ENCODE peak calls at places on chromosome 16, in eight cellular contexts. Q, Y, A, J, X, W, I and G are unnamed samples.

GRCh38 chr16:85447657-85448313 is 165.3 kb upstream of the GSE1 start:
- DNase-seq in Q (no peak), Y (no peak), A (no peak), J (no peak), X (no peak), W (no peak), I (no peak), G (no peak)

GRCh38 chr16:87790278-87791023 is 24.7 kb upstream of the KLHDC4 start:
- DNase-seq in Q (no peak), Y (no peak), A (peak), J (peak), X (no peak), W (no peak), I (peak), G (no peak)

GRCh38 chr16:68529931-68530667 is 9.0 kb upstream of the ZFP90 start:
- DNase-seq in Q (peak), Y (peak), A (peak), J (peak), X (peak), W (peak), I (peak), G (peak)

GRCh38 chr16:89054261-89054661 is 39.4 kb upstream of the ACSF3 start:
- DNase-seq in Q (no peak), Y (no peak), A (no peak), J (no peak), X (no peak), W (no peak), I (no peak), G (no peak)

GRCh38 chr16:46591257-46591656 is 29.9 kb downstream of the SHCBP1 start:
- DNase-seq in Q (no peak), Y (no peak), A (no peak), J (no peak), X (no peak), W (no peak), I (no peak), G (no peak)

GRCh38 chr16:84795338-84796053 is 24.3 kb upstream of the CRISPLD2 start:
- DNase-seq in Q (no peak), Y (peak), A (peak), J (peak), X (peak), W (peak), I (no peak), G (no peak)

GRCh38 chr16:27097671-27098275 is 31.0 kb downstream of the C16orf82 start:
- DNase-seq in Q (no peak), Y (no peak), A (no peak), J (peak), X (peak), W (peak), I (no peak), G (no peak)

GRCh38 chr16:84726670-84727467 is 27.1 kb downstream of the USP10 start:
- DNase-seq in Q (no peak), Y (peak), A (peak), J (peak), X (no peak), W (no peak), I (no peak), G (no peak)

GRCh38 chr16:30186782-30187555 is 3.6 kb downstream of the CORO1A start:
- DNase-seq in Q (peak), Y (peak), A (peak), J (peak), X (peak), W (peak), I (peak), G (peak)

GRCh38 chr16:84391151-84391873 is 23.0 kb downstream of the ATP2C2 start:
- DNase-seq in Q (no peak), Y (no peak), A (no peak), J (no peak), X (peak), W (peak), I (no peak), G (no peak)

GRCh38 chr16:67177743-67178699 is 5.7 kb downstream of the MATCAP1 start:
- DNase-seq in Q (peak), Y (peak), A (peak), J (peak), X (peak), W (peak), I (peak), G (no peak)

GRCh38 chr16:81799138-81799504 is 20.0 kb downstream of the PLCG2 start:
- DNase-seq in Q (no peak), Y (no peak), A (no peak), J (no peak), X (no peak), W (no peak), I (no peak), G (no peak)

GRCh38 chr16:81796585-81797346 is 17.7 kb downstream of the PLCG2 start:
- DNase-seq in Q (no peak), Y (no peak), A (no peak), J (no peak), X (peak), W (no peak), I (no peak), G (no peak)

GRCh38 chr16:81796035-81796434 is 16.9 kb downstream of the PLCG2 start:
- DNase-seq in Q (no peak), Y (no peak), A (no peak), J (no peak), X (no peak), W (no peak), I (no peak), G (peak)

GRCh38 chr16:81797443-81797842 is 18.4 kb downstream of the PLCG2 start:
- DNase-seq in Q (no peak), Y (no peak), A (no peak), J (no peak), X (no peak), W (no peak), I (no peak), G (no peak)

GRCh38 chr16:81798311-81799137 is 19.4 kb downstream of the PLCG2 start:
- DNase-seq in Q (no peak), Y (peak), A (no peak), J (no peak), X (no peak), W (no peak), I (no peak), G (no peak)
- TF ChIP-seq CTCF in Q (peak), Y (peak), A (no peak), J (no peak), X (no peak), W (no peak), I (no peak), G (no peak)

GRCh38 chr16:57939872-57940224 is 31.1 kb downstream of the CNGB1 start:
- DNase-seq in Q (no peak), Y (no peak), A (no peak), J (no peak), X (no peak), W (no peak), I (no peak), G (no peak)

GRCh38 chr16:57940382-57940966 is 30.5 kb downstream of the CNGB1 start:
- DNase-seq in Q (no peak), Y (no peak), A (no peak), J (no peak), X (no peak), W (no peak), I (no peak), G (no peak)

GRCh38 chr16:57938484-57938883 is 32.4 kb downstream of the CNGB1 start:
- DNase-seq in Q (no peak), Y (no peak), A (no peak), J (no peak), X (no peak), W (no peak), I (no peak), G (no peak)

GRCh38 chr16:57937861-57938260 is 33.1 kb downstream of the CNGB1 start:
- DNase-seq in Q (no peak), Y (no peak), A (no peak), J (no peak), X (no peak), W (no peak), I (no peak), G (no peak)

GRCh38 chr16:57938936-57939871 is 31.7 kb downstream of the CNGB1 start:
- DNase-seq in Q (peak), Y (no peak), A (no peak), J (peak), X (peak), W (peak), I (no peak), G (no peak)
- H3K27ac ChIP-seq in Q (no peak), Y (no peak), A (no peak), J (peak), X (peak), W (no peak), I (no peak), G (no peak)

DNA sequence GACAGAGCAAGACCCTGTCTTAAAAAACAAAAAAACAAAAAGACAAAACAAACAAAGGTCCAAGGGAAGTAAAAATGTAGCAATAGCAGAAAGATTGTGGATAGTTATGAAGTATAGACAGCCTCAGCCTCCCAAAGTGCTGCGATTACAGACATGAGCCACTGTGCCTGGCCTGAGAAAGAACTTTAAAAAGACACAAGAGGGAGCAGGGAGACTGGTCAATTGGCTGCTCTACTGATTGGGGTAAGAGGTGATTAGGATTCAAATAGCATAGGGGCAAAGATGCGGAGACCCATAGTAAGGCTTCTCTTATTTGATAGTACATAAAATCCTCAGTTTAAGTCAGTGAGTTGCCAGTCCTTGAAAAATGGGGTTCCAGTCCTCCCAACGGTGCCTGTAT is 518.2 kb upstream of the GOT2 start:
- DNase-seq in Q (no peak), Y (peak), A (no peak), J (no peak), X (no peak), W (no peak), I (no peak), G (no peak)
- H3K4me3 ChIP-seq in Q (no peak), Y (no peak), A (no peak), J (no peak), X (no peak), W (no peak), I (no peak), G (no peak)

DNA sequence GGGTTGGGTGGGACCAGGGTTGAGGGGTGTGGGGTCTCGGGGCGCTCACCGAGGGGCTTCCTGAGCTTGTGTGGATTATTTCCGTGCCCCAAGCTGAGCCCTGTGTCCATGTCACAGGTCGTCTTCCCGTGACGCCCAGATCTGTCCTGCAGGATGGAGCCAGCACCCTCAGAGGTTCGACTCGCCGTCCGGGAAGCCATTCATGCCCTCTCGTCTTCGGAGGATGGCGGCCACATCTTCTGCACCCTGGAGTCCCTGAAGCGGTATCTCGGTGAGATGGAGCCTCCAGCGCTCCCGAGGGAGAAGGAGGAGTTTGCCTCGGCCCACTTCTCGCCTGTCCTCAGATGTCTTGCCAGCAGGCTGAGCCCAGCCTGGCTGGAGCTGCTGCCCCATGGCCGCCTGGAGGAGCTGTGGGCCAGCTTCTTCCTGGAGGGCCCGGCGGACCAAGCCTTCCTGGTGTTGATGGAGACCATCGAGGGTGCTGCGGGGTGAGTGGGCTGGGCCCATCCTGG is 1.0 kb downstream of the TELO2 start:
- DNase-seq in Q (peak), Y (peak), A (peak), J (peak), X (no peak), W (peak), I (peak), G (no peak)
- TF ChIP-seq CTCF in Q (peak), Y (peak), A (peak), J (peak), X (peak), W (peak), I (peak), G (peak)

GRCh38 chr16:14072360-14072759 is 1.2 kb downstream of the MRTFB start:
- DNase-seq in Q (no peak), Y (no peak), A (no peak), J (no peak), X (no peak), W (no peak), I (no peak), G (no peak)
- H3K27ac ChIP-seq in Q (no peak), Y (no peak), A (peak), J (peak), X (peak), W (no peak), I (no peak), G (no peak)